ENCODE peak calls at places on chromosomes 3 and 15, in nine cellular contexts. Y is fibroblast of pulmonary artery; S is stimulated activated CD4-positive, alpha-beta T cell treated with anti-CD3 and anti-CD28 coated beads, TNF-alpha, amount 100 ng/mL, for 4 hours; M is activated CD4-positive, alpha-beta T cell treated with anti-CD3 and anti-CD28 coated beads for 24 hours; W is esophagus squamous epithelium; T is fibroblast of the conjunctiva; V is endothelial cell; G is HL-60; R is progenitor cell of endocrine pancreas. A is an unnamed sample.

GRCh38 chr3:52912885-52913731 is 15.8 kb upstream of the STIMATE start:
- DNase-seq in T (no peak), Y (no peak), V (no peak), W (no peak), M (no peak), R (no peak), G (no peak), S (no peak), A (no peak)

GRCh38 chr15:42038401-42038800 is 17.6 kb upstream of the PLA2G4E start:
- DNase-seq in T (no peak), G (no peak), R (no peak), S (no peak), V (no peak), M (no peak), Y (no peak), W (no peak), A (no peak)

GRCh38 chr15:26806161-26806560 is 33.3 kb upstream of the GABRB3 start:
- DNase-seq in W (no peak), M (no peak), V (no peak), T (no peak), Y (no peak), S (no peak), G (no peak), R (no peak), A (no peak)

GRCh38 chr3:127816783-127817182 is 5.5 kb downstream of the MGLL start:
- DNase-seq in Y (no peak), G (no peak), R (no peak), T (no peak), M (no peak), V (no peak), S (no peak), W (no peak), A (no peak)

GRCh38 chr3:62688050-62688449 is 187.2 kb downstream of the CADPS start:
- DNase-seq in M (no peak), R (no peak), W (no peak), V (no peak), T (no peak), G (no peak), Y (peak), S (no peak), A (no peak)

GRCh38 chr3:197298858-197299854 is 744 bp upstream of the DLG1 start:
- DNase-seq in G (no peak), W (no peak), S (no peak), R (peak), M (no peak), T (no peak), V (peak), Y (no peak), A (no peak)

GRCh38 chr3:188061133-188061532 is 92.8 kb upstream of the LPP start:
- DNase-seq in M (peak), T (peak), V (no peak), G (peak), Y (peak), W (no peak), R (no peak), S (peak), A (no peak)

GRCh38 chr3:59334585-59334984 is 284.8 kb upstream of the CFAP20DC start:
- DNase-seq in M (no peak), R (no peak), Y (peak), T (peak), G (no peak), W (no peak), V (no peak), S (no peak), A (no peak)

GRCh38 chr3:45992820-45993219 is 2.8 kb downstream of the FYCO1 start:
- DNase-seq in M (no peak), G (peak), V (no peak), Y (peak), W (no peak), T (peak), R (no peak), S (no peak), A (no peak)

GRCh38 chr3:9503283-9503682 is 50.3 kb downstream of the LHFPL4 start:
- DNase-seq in R (peak), W (no peak), Y (peak), S (peak), G (peak), T (peak), M (peak), V (peak), A (peak)

GRCh38 chr3:101020616-101021015 is 27.4 kb upstream of the ABI3BP start:
- DNase-seq in Y (peak), V (no peak), M (no peak), R (no peak), G (no peak), T (peak), W (no peak), S (no peak), A (no peak)

GRCh38 chr15:45314960-45315359 is 62.9 kb downstream of the SLC28A2 start:
- DNase-seq in G (no peak), S (no peak), W (no peak), V (peak), T (no peak), Y (peak), M (no peak), R (no peak), A (no peak)

GRCh38 chr3:138945646-138946553 is 1.0 kb downstream of the FOXL2 start:
- DNase-seq in R (no peak), W (no peak), S (no peak), T (no peak), G (peak), V (peak), Y (peak), M (no peak), A (no peak)

A was measured in memory B cell.